ENCODE peak calls at places on chromosomes 7 and 10, in four cellular contexts. F is Caki2, M is amniotic stem cell, W is neural crest cell. E is an unnamed sample.

GRCh38 chr7:3416453-3416852 is 115.4 kb downstream of the SDK1 start:
- DNase-seq in W (no peak), F (no peak), M (no peak), E (no peak)

GRCh38 chr10:110336111-110336721 is 31.5 kb upstream of the SMNDC1 start:
- DNase-seq in W (no peak), M (peak), F (peak), E (peak)

GRCh38 chr10:4733150-4733842 is 92.7 kb upstream of the AKR1E2 start:
- DNase-seq in W (no peak), F (peak), M (no peak), E (no peak)

GRCh38 chr10:75396861-75397570 is 4.5 kb downstream of the ZNF503 start:
- DNase-seq in M (no peak), W (peak), F (no peak), E (peak)

GRCh38 chr10:3486346-3487065 is 298.5 kb downstream of the KLF6 start:
- DNase-seq in M (no peak), F (peak), W (no peak), E (peak)

GRCh38 chr10:131590567-131590966 is 279.0 kb upstream of the TCERG1L start:
- DNase-seq in F (no peak), M (no peak), W (no peak), E (no peak)

GRCh38 chr7:125563964-125564529 is 634.4 kb upstream of the POT1 start:
- DNase-seq in F (no peak), M (no peak), W (no peak), E (peak)

GRCh38 chr7:50562126-50562525 is 3.1 kb downstream of the DDC start:
- DNase-seq in F (no peak), M (no peak), W (no peak), E (no peak)

GRCh38 chr7:149561072-149561471 is 63.5 kb upstream of the ZNF746 start:
- DNase-seq in F (no peak), M (no peak), W (no peak), E (no peak)

GRCh38 chr10:79246209-79246581 is 101.1 kb upstream of the PPIF start:
- DNase-seq in W (no peak), F (no peak), M (no peak), E (no peak)

GRCh38 chr7:131370523-131370968 is 42.9 kb downstream of the MKLN1 start:
- DNase-seq in F (peak), M (no peak), W (no peak), E (no peak)

GRCh38 chr7:104032486-104032885 is 43.0 kb upstream of the RELN start:
- DNase-seq in M (no peak), W (no peak), F (no peak), E (no peak)

GRCh38 chr7:40746841-40747556 is 612.2 kb downstream of the SUGCT start:
- DNase-seq in W (no peak), M (no peak), F (no peak), E (no peak)

GRCh38 chr10:95331596-95332130 is 40.9 kb upstream of the PDLIM1 start:
- DNase-seq in M (no peak), W (no peak), F (no peak), E (no peak)

GRCh38 chr7:128176696-128177095 is 64.4 kb upstream of the LEP start:
- DNase-seq in M (no peak), W (no peak), F (no peak), E (no peak)

GRCh38 chr7:35487402-35487801 is 207.5 kb downstream of the HERPUD2 start:
- DNase-seq in M (no peak), W (no peak), F (no peak), E (no peak)

GRCh38 chr7:135164357-135165021 is 6.0 kb downstream of the CYREN start:
- DNase-seq in F (no peak), M (no peak), W (no peak), E (no peak)